ENCODE peak calls at places on chromosomes 2 and 18, in eight cellular contexts. One of them, this sample, is unnamed.

GRCh38 chr2:213187833-213188532 is 36.6 kb upstream of the IKZF2 start:
- DNase-seq in neuronal stem cell: peak; percentile 80
- DNase-seq in stomach: no peak
- DNase-seq in posterior cingulate gyrus: no peak
- DNase-seq in dorsolateral prefrontal cortex: no peak
- DNase-seq in NCI-H1105: no peak
- DNase-seq in CD8-positive, alpha-beta T cell: no peak
- DNase-seq in stimulated activated CD4-positive, alpha-beta T cell treated with anti-CD3 and anti-CD28 coated beads, Interleukin-12 subunit alpha, Interleukin-12 subunit beta, amount 100 ng/mL, for 4 hours: no peak
- DNase-seq in this sample: peak; percentile 72

GRCh38 chr2:26899500-26900164 is 51.7 kb downstream of the DPYSL5 start:
- DNase-seq in neuronal stem cell: no peak
- DNase-seq in stomach: no peak
- DNase-seq in posterior cingulate gyrus: peak; percentile 11
- DNase-seq in dorsolateral prefrontal cortex: no peak
- DNase-seq in NCI-H1105: no peak
- DNase-seq in CD8-positive, alpha-beta T cell: no peak
- DNase-seq in stimulated activated CD4-positive, alpha-beta T cell treated with anti-CD3 and anti-CD28 coated beads, Interleukin-12 subunit alpha, Interleukin-12 subunit beta, amount 100 ng/mL, for 4 hours: no peak
- DNase-seq in this sample: no peak

GRCh38 chr2:152468832-152469692 is 134.1 kb downstream of the FMNL2 start:
- DNase-seq in neuronal stem cell: no peak
- DNase-seq in stomach: no peak
- DNase-seq in posterior cingulate gyrus: no peak
- DNase-seq in dorsolateral prefrontal cortex: no peak
- DNase-seq in NCI-H1105: peak; percentile 51
- DNase-seq in CD8-positive, alpha-beta T cell: no peak
- DNase-seq in stimulated activated CD4-positive, alpha-beta T cell treated with anti-CD3 and anti-CD28 coated beads, Interleukin-12 subunit alpha, Interleukin-12 subunit beta, amount 100 ng/mL, for 4 hours: no peak
- DNase-seq in this sample: no peak

GRCh38 chr2:11768940-11769339 is 22.5 kb downstream of the LPIN1 start:
- DNase-seq in neuronal stem cell: no peak
- DNase-seq in stomach: no peak
- DNase-seq in posterior cingulate gyrus: no peak
- DNase-seq in dorsolateral prefrontal cortex: no peak
- DNase-seq in NCI-H1105: no peak
- DNase-seq in CD8-positive, alpha-beta T cell: no peak
- DNase-seq in stimulated activated CD4-positive, alpha-beta T cell treated with anti-CD3 and anti-CD28 coated beads, Interleukin-12 subunit alpha, Interleukin-12 subunit beta, amount 100 ng/mL, for 4 hours: no peak
- DNase-seq in this sample: no peak

GRCh38 chr2:11583203-11583752 is 49.4 kb downstream of the GREB1 start:
- DNase-seq in neuronal stem cell: peak; percentile 20
- DNase-seq in stomach: no peak
- DNase-seq in posterior cingulate gyrus: no peak
- DNase-seq in dorsolateral prefrontal cortex: no peak
- DNase-seq in NCI-H1105: peak; percentile 9
- DNase-seq in CD8-positive, alpha-beta T cell: no peak
- DNase-seq in stimulated activated CD4-positive, alpha-beta T cell treated with anti-CD3 and anti-CD28 coated beads, Interleukin-12 subunit alpha, Interleukin-12 subunit beta, amount 100 ng/mL, for 4 hours: no peak
- DNase-seq in this sample: peak; percentile 40

GRCh38 chr2:173053043-173053699 is 22.5 kb upstream of the MAP3K20 start:
- DNase-seq in neuronal stem cell: no peak
- DNase-seq in stomach: no peak
- DNase-seq in posterior cingulate gyrus: no peak
- DNase-seq in dorsolateral prefrontal cortex: no peak
- DNase-seq in NCI-H1105: no peak
- DNase-seq in CD8-positive, alpha-beta T cell: no peak
- DNase-seq in stimulated activated CD4-positive, alpha-beta T cell treated with anti-CD3 and anti-CD28 coated beads, Interleukin-12 subunit alpha, Interleukin-12 subunit beta, amount 100 ng/mL, for 4 hours: no peak
- DNase-seq in this sample: no peak

GRCh38 chr2:7950035-7950612 is 731.7 kb upstream of the ID2 start:
- DNase-seq in neuronal stem cell: no peak
- DNase-seq in stomach: no peak
- DNase-seq in posterior cingulate gyrus: no peak
- DNase-seq in dorsolateral prefrontal cortex: no peak
- DNase-seq in NCI-H1105: no peak
- DNase-seq in CD8-positive, alpha-beta T cell: no peak
- DNase-seq in stimulated activated CD4-positive, alpha-beta T cell treated with anti-CD3 and anti-CD28 coated beads, Interleukin-12 subunit alpha, Interleukin-12 subunit beta, amount 100 ng/mL, for 4 hours: no peak
- DNase-seq in this sample: no peak

GRCh38 chr2:10006248-10007147 is 36.9 kb upstream of the KLF11 start:
- DNase-seq in neuronal stem cell: no peak
- DNase-seq in stomach: peak; percentile 87
- DNase-seq in posterior cingulate gyrus: no peak
- DNase-seq in dorsolateral prefrontal cortex: peak; percentile 54
- DNase-seq in NCI-H1105: peak; percentile 13
- DNase-seq in CD8-positive, alpha-beta T cell: no peak
- DNase-seq in stimulated activated CD4-positive, alpha-beta T cell treated with anti-CD3 and anti-CD28 coated beads, Interleukin-12 subunit alpha, Interleukin-12 subunit beta, amount 100 ng/mL, for 4 hours: no peak
- DNase-seq in this sample: no peak

GRCh38 chr18:12290086-12290485 is 18.0 kb upstream of the TUBB6 start:
- DNase-seq in neuronal stem cell: no peak
- DNase-seq in stomach: no peak
- DNase-seq in posterior cingulate gyrus: no peak
- DNase-seq in dorsolateral prefrontal cortex: no peak
- DNase-seq in NCI-H1105: no peak
- DNase-seq in CD8-positive, alpha-beta T cell: no peak
- DNase-seq in stimulated activated CD4-positive, alpha-beta T cell treated with anti-CD3 and anti-CD28 coated beads, Interleukin-12 subunit alpha, Interleukin-12 subunit beta, amount 100 ng/mL, for 4 hours: no peak
- DNase-seq in this sample: no peak

GRCh38 chr2:8906208-8906607 is 68.8 kb upstream of the KIDINS220 start:
- DNase-seq in neuronal stem cell: no peak
- DNase-seq in stomach: peak; percentile 29
- DNase-seq in posterior cingulate gyrus: no peak
- DNase-seq in dorsolateral prefrontal cortex: no peak
- DNase-seq in NCI-H1105: no peak
- DNase-seq in CD8-positive, alpha-beta T cell: no peak
- DNase-seq in stimulated activated CD4-positive, alpha-beta T cell treated with anti-CD3 and anti-CD28 coated beads, Interleukin-12 subunit alpha, Interleukin-12 subunit beta, amount 100 ng/mL, for 4 hours: no peak
- DNase-seq in this sample: no peak

GRCh38 chr2:17327649-17328048 is 190.6 kb downstream of the RAD51AP2 start:
- DNase-seq in neuronal stem cell: no peak
- DNase-seq in stomach: no peak
- DNase-seq in posterior cingulate gyrus: no peak
- DNase-seq in dorsolateral prefrontal cortex: no peak
- DNase-seq in NCI-H1105: no peak
- DNase-seq in CD8-positive, alpha-beta T cell: no peak
- DNase-seq in stimulated activated CD4-positive, alpha-beta T cell treated with anti-CD3 and anti-CD28 coated beads, Interleukin-12 subunit alpha, Interleukin-12 subunit beta, amount 100 ng/mL, for 4 hours: no peak
- DNase-seq in this sample: no peak

GRCh38 chr2:239729681-239730566 is 295.2 kb downstream of the NDUFA10 start:
- DNase-seq in neuronal stem cell: no peak
- DNase-seq in stomach: no peak
- DNase-seq in posterior cingulate gyrus: peak; percentile 9
- DNase-seq in dorsolateral prefrontal cortex: no peak
- DNase-seq in NCI-H1105: no peak
- DNase-seq in CD8-positive, alpha-beta T cell: no peak
- DNase-seq in stimulated activated CD4-positive, alpha-beta T cell treated with anti-CD3 and anti-CD28 coated beads, Interleukin-12 subunit alpha, Interleukin-12 subunit beta, amount 100 ng/mL, for 4 hours: no peak
- DNase-seq in this sample: no peak

GRCh38 chr2:228556707-228557106 is 375.2 kb upstream of the SPHKAP start:
- DNase-seq in neuronal stem cell: no peak
- DNase-seq in stomach: no peak
- DNase-seq in posterior cingulate gyrus: no peak
- DNase-seq in dorsolateral prefrontal cortex: no peak
- DNase-seq in NCI-H1105: no peak
- DNase-seq in CD8-positive, alpha-beta T cell: no peak
- DNase-seq in stimulated activated CD4-positive, alpha-beta T cell treated with anti-CD3 and anti-CD28 coated beads, Interleukin-12 subunit alpha, Interleukin-12 subunit beta, amount 100 ng/mL, for 4 hours: no peak
- DNase-seq in this sample: no peak

GRCh38 chr2:201129044-201129505 is 13.1 kb downstream of the CFLAR start:
- DNase-seq in neuronal stem cell: no peak
- DNase-seq in stomach: peak; percentile 59
- DNase-seq in posterior cingulate gyrus: no peak
- DNase-seq in dorsolateral prefrontal cortex: no peak
- DNase-seq in NCI-H1105: no peak
- DNase-seq in CD8-positive, alpha-beta T cell: no peak
- DNase-seq in stimulated activated CD4-positive, alpha-beta T cell treated with anti-CD3 and anti-CD28 coated beads, Interleukin-12 subunit alpha, Interleukin-12 subunit beta, amount 100 ng/mL, for 4 hours: no peak
- DNase-seq in this sample: no peak

GRCh38 chr2:127612111-127612822 is 33.7 kb upstream of the GPR17 start:
- DNase-seq in neuronal stem cell: no peak
- DNase-seq in stomach: peak; percentile 8
- DNase-seq in posterior cingulate gyrus: no peak
- DNase-seq in dorsolateral prefrontal cortex: no peak
- DNase-seq in NCI-H1105: no peak
- DNase-seq in CD8-positive, alpha-beta T cell: no peak
- DNase-seq in stimulated activated CD4-positive, alpha-beta T cell treated with anti-CD3 and anti-CD28 coated beads, Interleukin-12 subunit alpha, Interleukin-12 subunit beta, amount 100 ng/mL, for 4 hours: no peak
- DNase-seq in this sample: no peak

GRCh38 chr2:127590386-127591190 is 55.1 kb downstream of the MYO7B start:
- DNase-seq in neuronal stem cell: no peak
- DNase-seq in stomach: peak; percentile 2
- DNase-seq in posterior cingulate gyrus: no peak
- DNase-seq in dorsolateral prefrontal cortex: no peak
- DNase-seq in NCI-H1105: no peak
- DNase-seq in CD8-positive, alpha-beta T cell: no peak
- DNase-seq in stimulated activated CD4-positive, alpha-beta T cell treated with anti-CD3 and anti-CD28 coated beads, Interleukin-12 subunit alpha, Interleukin-12 subunit beta, amount 100 ng/mL, for 4 hours: no peak
- DNase-seq in this sample: no peak

GRCh38 chr2:165015052-165015642 is 59.8 kb upstream of the SLC38A11 start:
- DNase-seq in neuronal stem cell: peak; percentile 65
- DNase-seq in stomach: peak; percentile 74
- DNase-seq in posterior cingulate gyrus: peak; percentile 71
- DNase-seq in dorsolateral prefrontal cortex: peak; percentile 74
- DNase-seq in NCI-H1105: peak; percentile 63
- DNase-seq in CD8-positive, alpha-beta T cell: peak; percentile 35
- DNase-seq in stimulated activated CD4-positive, alpha-beta T cell treated with anti-CD3 and anti-CD28 coated beads, Interleukin-12 subunit alpha, Interleukin-12 subunit beta, amount 100 ng/mL, for 4 hours: peak; percentile 48
- DNase-seq in this sample: peak; percentile 75

GRCh38 chr2:27016801-27017325 is 15.9 kb upstream of the TMEM214 start:
- DNase-seq in neuronal stem cell: peak; percentile 48
- DNase-seq in stomach: peak; percentile 66
- DNase-seq in posterior cingulate gyrus: peak; percentile 53
- DNase-seq in dorsolateral prefrontal cortex: peak; percentile 61
- DNase-seq in NCI-H1105: peak; percentile 43
- DNase-seq in CD8-positive, alpha-beta T cell: peak; percentile 51
- DNase-seq in stimulated activated CD4-positive, alpha-beta T cell treated with anti-CD3 and anti-CD28 coated beads, Interleukin-12 subunit alpha, Interleukin-12 subunit beta, amount 100 ng/mL, for 4 hours: peak; percentile 42
- DNase-seq in this sample: peak; percentile 83

GRCh38 chr18:58402951-58403702 is 225.8 kb downstream of the ALPK2 start:
- DNase-seq in neuronal stem cell: no peak
- DNase-seq in stomach: no peak
- DNase-seq in posterior cingulate gyrus: no peak
- DNase-seq in dorsolateral prefrontal cortex: no peak
- DNase-seq in NCI-H1105: no peak
- DNase-seq in CD8-positive, alpha-beta T cell: no peak
- DNase-seq in stimulated activated CD4-positive, alpha-beta T cell treated with anti-CD3 and anti-CD28 coated beads, Interleukin-12 subunit alpha, Interleukin-12 subunit beta, amount 100 ng/mL, for 4 hours: no peak
- DNase-seq in this sample: no peak

GRCh38 chr2:132463719-132464118 is 47.1 kb downstream of the GPR39 start:
- DNase-seq in neuronal stem cell: no peak
- DNase-seq in stomach: no peak
- DNase-seq in posterior cingulate gyrus: no peak
- DNase-seq in dorsolateral prefrontal cortex: no peak
- DNase-seq in NCI-H1105: no peak
- DNase-seq in CD8-positive, alpha-beta T cell: no peak
- DNase-seq in stimulated activated CD4-positive, alpha-beta T cell treated with anti-CD3 and anti-CD28 coated beads, Interleukin-12 subunit alpha, Interleukin-12 subunit beta, amount 100 ng/mL, for 4 hours: no peak
- DNase-seq in this sample: no peak

GRCh38 chr2:241894681-241895426 is 25.3 kb downstream of the RTP5 start:
- DNase-seq in neuronal stem cell: no peak
- DNase-seq in stomach: peak; percentile 24
- DNase-seq in posterior cingulate gyrus: no peak
- DNase-seq in dorsolateral prefrontal cortex: no peak
- DNase-seq in NCI-H1105: no peak
- DNase-seq in CD8-positive, alpha-beta T cell: no peak
- DNase-seq in stimulated activated CD4-positive, alpha-beta T cell treated with anti-CD3 and anti-CD28 coated beads, Interleukin-12 subunit alpha, Interleukin-12 subunit beta, amount 100 ng/mL, for 4 hours: no peak
- DNase-seq in this sample: no peak

GRCh38 chr2:2057125-2057721 is 273.9 kb downstream of the MYT1L start:
- DNase-seq in neuronal stem cell: no peak
- DNase-seq in stomach: peak; percentile 33
- DNase-seq in posterior cingulate gyrus: no peak
- DNase-seq in dorsolateral prefrontal cortex: no peak
- DNase-seq in NCI-H1105: no peak
- DNase-seq in CD8-positive, alpha-beta T cell: peak; percentile 66
- DNase-seq in stimulated activated CD4-positive, alpha-beta T cell treated with anti-CD3 and anti-CD28 coated beads, Interleukin-12 subunit alpha, Interleukin-12 subunit beta, amount 100 ng/mL, for 4 hours: peak; percentile 41
- DNase-seq in this sample: peak; percentile 46

GRCh38 chr2:96117701-96118588 is 1.6 kb upstream of the ADRA2B start:
- DNase-seq in neuronal stem cell: no peak
- DNase-seq in stomach: no peak
- DNase-seq in posterior cingulate gyrus: no peak
- DNase-seq in dorsolateral prefrontal cortex: no peak
- DNase-seq in NCI-H1105: no peak
- DNase-seq in CD8-positive, alpha-beta T cell: peak; percentile 20
- DNase-seq in stimulated activated CD4-positive, alpha-beta T cell treated with anti-CD3 and anti-CD28 coated beads, Interleukin-12 subunit alpha, Interleukin-12 subunit beta, amount 100 ng/mL, for 4 hours: no peak
- DNase-seq in this sample: peak; percentile 39

GRCh38 chr2:112004246-112004645 is 50.8 kb upstream of the TMEM87B start:
- DNase-seq in neuronal stem cell: no peak
- DNase-seq in stomach: peak; percentile 36
- DNase-seq in posterior cingulate gyrus: peak; percentile 36
- DNase-seq in dorsolateral prefrontal cortex: no peak
- DNase-seq in NCI-H1105: no peak
- DNase-seq in CD8-positive, alpha-beta T cell: no peak
- DNase-seq in stimulated activated CD4-positive, alpha-beta T cell treated with anti-CD3 and anti-CD28 coated beads, Interleukin-12 subunit alpha, Interleukin-12 subunit beta, amount 100 ng/mL, for 4 hours: no peak
- DNase-seq in this sample: no peak

GRCh38 chr2:107569496-107569895 is 257.2 kb upstream of the RGPD4 start:
- DNase-seq in neuronal stem cell: no peak
- DNase-seq in stomach: no peak
- DNase-seq in posterior cingulate gyrus: no peak
- DNase-seq in dorsolateral prefrontal cortex: no peak
- DNase-seq in NCI-H1105: no peak
- DNase-seq in CD8-positive, alpha-beta T cell: no peak
- DNase-seq in stimulated activated CD4-positive, alpha-beta T cell treated with anti-CD3 and anti-CD28 coated beads, Interleukin-12 subunit alpha, Interleukin-12 subunit beta, amount 100 ng/mL, for 4 hours: no peak
- DNase-seq in this sample: no peak

GRCh38 chr2:29522951-29523669 is 398.3 kb downstream of the ALK start:
- DNase-seq in neuronal stem cell: no peak
- DNase-seq in stomach: no peak
- DNase-seq in posterior cingulate gyrus: no peak
- DNase-seq in dorsolateral prefrontal cortex: no peak
- DNase-seq in NCI-H1105: no peak
- DNase-seq in CD8-positive, alpha-beta T cell: no peak
- DNase-seq in stimulated activated CD4-positive, alpha-beta T cell treated with anti-CD3 and anti-CD28 coated beads, Interleukin-12 subunit alpha, Interleukin-12 subunit beta, amount 100 ng/mL, for 4 hours: no peak
- DNase-seq in this sample: no peak

GRCh38 chr2:27369471-27370025 is 590 bp downstream of the EIF2B4 start:
- DNase-seq in neuronal stem cell: no peak
- DNase-seq in stomach: peak; percentile 59
- DNase-seq in posterior cingulate gyrus: no peak
- DNase-seq in dorsolateral prefrontal cortex: no peak
- DNase-seq in NCI-H1105: peak; percentile 12
- DNase-seq in CD8-positive, alpha-beta T cell: no peak
- DNase-seq in stimulated activated CD4-positive, alpha-beta T cell treated with anti-CD3 and anti-CD28 coated beads, Interleukin-12 subunit alpha, Interleukin-12 subunit beta, amount 100 ng/mL, for 4 hours: no peak
- DNase-seq in this sample: peak; percentile 69